ENCODE peak calls at places on chromosomes 1 and 21, in four cellular contexts. One of them, this sample, is unnamed.

GRCh38 chr1:225879521-225880209 is 2.5 kb downstream of the TMEM63A start:
- DNase-seq in GM12891: no peak
- DNase-seq in HL-60: peak
- DNase-seq in GM12878: no peak
- DNase-seq in this sample: peak

GRCh38 chr1:81662913-81663526 is 137.7 kb upstream of the ADGRL2 start:
- DNase-seq in HL-60: no peak
- DNase-seq in GM12878: no peak
- DNase-seq in GM12891: no peak
- DNase-seq in this sample: no peak

GRCh38 chr1:241012708-241013340 is 344.2 kb downstream of the RGS7 start:
- DNase-seq in GM12891: no peak
- DNase-seq in HL-60: no peak
- DNase-seq in GM12878: no peak
- DNase-seq in this sample: no peak

GRCh38 chr1:16076871-16077250 is 3.4 kb upstream of the FAM131C start:
- DNase-seq in GM12878: no peak
- DNase-seq in GM12891: no peak
- DNase-seq in HL-60: no peak
- DNase-seq in this sample: no peak

GRCh38 chr1:41537788-41538351 is 53.4 kb upstream of the EDN2 start:
- DNase-seq in GM12878: no peak
- DNase-seq in GM12891: no peak
- DNase-seq in HL-60: no peak
- DNase-seq in this sample: no peak

GRCh38 chr1:59290173-59290954 is 6.5 kb upstream of the FGGY start:
- DNase-seq in GM12878: no peak
- DNase-seq in HL-60: peak
- DNase-seq in GM12891: peak
- DNase-seq in this sample: peak

GRCh38 chr1:32774950-32775634 is 42.1 kb downstream of the YARS1 start:
- DNase-seq in HL-60: no peak
- DNase-seq in GM12878: no peak
- DNase-seq in GM12891: no peak
- DNase-seq in this sample: no peak

GRCh38 chr1:37120279-37120678 is 86.0 kb upstream of the GRIK3 start:
- DNase-seq in GM12878: no peak
- DNase-seq in GM12891: no peak
- DNase-seq in HL-60: no peak
- DNase-seq in this sample: no peak

GRCh38 chr1:203199002-203199401 is 12.5 kb upstream of the CHI3L1 start:
- DNase-seq in GM12891: no peak
- DNase-seq in HL-60: no peak
- DNase-seq in GM12878: no peak
- DNase-seq in this sample: no peak

GRCh38 chr1:38558476-38559179 is 300.9 kb downstream of the RRAGC start:
- DNase-seq in GM12891: no peak
- DNase-seq in GM12878: peak
- DNase-seq in HL-60: no peak
- DNase-seq in this sample: no peak

GRCh38 chr1:88286716-88287115 is 397.4 kb upstream of the PKN2 start:
- DNase-seq in GM12878: no peak
- DNase-seq in GM12891: no peak
- DNase-seq in HL-60: no peak
- DNase-seq in this sample: no peak

GRCh38 chr1:115189814-115190541 is 100.7 kb upstream of the TSPAN2 start:
- DNase-seq in GM12891: no peak
- DNase-seq in HL-60: no peak
- DNase-seq in GM12878: no peak
- DNase-seq in this sample: no peak
- TF ChIP-seq SPI1 in GM12891: no peak
- TF ChIP-seq SPI1 in HL-60: no peak
- TF ChIP-seq SPI1 in GM12878: no peak
- TF ChIP-seq SPI1 in this sample: no peak

GRCh38 chr21:29939859-29940245 is at the start of gene GRIK1:
- DNase-seq in GM12878: no peak
- DNase-seq in HL-60: no peak
- DNase-seq in GM12891: no peak
- DNase-seq in this sample: peak
- TF ChIP-seq SPI1 in GM12878: no peak
- TF ChIP-seq SPI1 in HL-60: no peak
- TF ChIP-seq SPI1 in GM12891: no peak
- TF ChIP-seq SPI1 in this sample: no peak

DNA sequence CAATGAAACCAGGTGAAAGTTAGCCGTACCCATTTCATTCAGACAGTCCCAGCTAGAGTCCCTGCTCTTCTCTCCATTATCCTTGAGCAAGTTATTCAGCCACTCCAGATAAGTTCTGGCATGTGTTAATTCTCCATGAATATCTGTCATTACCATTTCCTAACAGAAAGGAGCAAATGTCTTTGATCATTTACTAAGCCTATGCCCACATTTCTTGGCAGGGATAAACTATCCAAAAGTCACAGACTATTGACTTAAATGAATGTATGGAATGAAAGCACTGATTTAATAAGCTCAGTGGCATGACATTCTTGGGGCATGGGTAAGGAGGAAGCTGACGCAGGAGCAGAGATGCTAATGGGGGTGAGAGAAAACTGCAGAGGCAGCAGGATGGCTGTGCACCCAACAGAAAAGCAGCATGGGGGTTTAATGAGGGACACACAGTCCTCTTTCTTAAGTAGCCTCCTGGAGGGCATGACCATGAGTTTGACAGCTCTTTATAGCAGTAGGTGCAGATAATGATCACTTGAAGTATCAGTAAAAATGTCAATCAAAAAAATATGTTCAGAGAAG is 17.6 kb upstream of the DHCR24 start:
- DNase-seq in HL-60: no peak
- DNase-seq in GM12878: no peak
- DNase-seq in GM12891: no peak
- DNase-seq in this sample: no peak
- TF ChIP-seq SPI1 in HL-60: no peak
- TF ChIP-seq SPI1 in GM12878: no peak
- TF ChIP-seq SPI1 in GM12891: no peak
- TF ChIP-seq SPI1 in this sample: no peak

GRCh38 chr1:2320001-2320400 is 71.4 kb downstream of the MORN1 start:
- DNase-seq in GM12891: no peak
- DNase-seq in HL-60: no peak
- DNase-seq in GM12878: no peak
- DNase-seq in this sample: no peak
- TF ChIP-seq SPI1 in GM12891: no peak
- TF ChIP-seq SPI1 in HL-60: no peak
- TF ChIP-seq SPI1 in GM12878: no peak
- TF ChIP-seq SPI1 in this sample: no peak

DNA sequence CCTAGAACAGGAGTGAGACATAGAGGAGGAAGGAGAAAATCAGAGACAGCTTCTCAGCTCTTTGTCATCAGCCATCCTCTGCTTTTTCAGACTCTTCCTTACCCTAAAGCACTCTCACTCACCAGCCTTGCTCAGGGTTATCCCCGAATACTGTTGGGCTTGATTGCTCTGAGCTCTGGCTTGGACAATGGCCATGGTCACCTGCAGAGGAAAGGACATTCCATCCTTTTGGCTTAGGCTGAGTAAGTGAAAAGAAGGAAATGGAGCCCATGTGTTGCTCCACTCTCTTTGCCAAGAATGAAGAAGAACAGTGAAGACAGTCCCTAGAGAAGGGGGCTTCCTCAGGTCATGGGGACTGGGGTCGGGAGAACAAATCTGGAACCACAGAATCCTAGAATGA is 2.4 kb downstream of the MTMR11 start:
- DNase-seq in GM12878: no peak
- DNase-seq in GM12891: no peak
- DNase-seq in HL-60: no peak
- DNase-seq in this sample: no peak
- TF ChIP-seq SPI1 in GM12878: no peak
- TF ChIP-seq SPI1 in GM12891: no peak
- TF ChIP-seq SPI1 in HL-60: no peak
- TF ChIP-seq SPI1 in this sample: no peak

GRCh38 chr21:43903451-43904091 is 38.5 kb downstream of the AGPAT3 start:
- DNase-seq in GM12891: no peak
- DNase-seq in HL-60: no peak
- DNase-seq in GM12878: no peak
- DNase-seq in this sample: peak
- TF ChIP-seq SPI1 in GM12891: no peak
- TF ChIP-seq SPI1 in HL-60: no peak
- TF ChIP-seq SPI1 in GM12878: no peak
- TF ChIP-seq SPI1 in this sample: no peak

DNA sequence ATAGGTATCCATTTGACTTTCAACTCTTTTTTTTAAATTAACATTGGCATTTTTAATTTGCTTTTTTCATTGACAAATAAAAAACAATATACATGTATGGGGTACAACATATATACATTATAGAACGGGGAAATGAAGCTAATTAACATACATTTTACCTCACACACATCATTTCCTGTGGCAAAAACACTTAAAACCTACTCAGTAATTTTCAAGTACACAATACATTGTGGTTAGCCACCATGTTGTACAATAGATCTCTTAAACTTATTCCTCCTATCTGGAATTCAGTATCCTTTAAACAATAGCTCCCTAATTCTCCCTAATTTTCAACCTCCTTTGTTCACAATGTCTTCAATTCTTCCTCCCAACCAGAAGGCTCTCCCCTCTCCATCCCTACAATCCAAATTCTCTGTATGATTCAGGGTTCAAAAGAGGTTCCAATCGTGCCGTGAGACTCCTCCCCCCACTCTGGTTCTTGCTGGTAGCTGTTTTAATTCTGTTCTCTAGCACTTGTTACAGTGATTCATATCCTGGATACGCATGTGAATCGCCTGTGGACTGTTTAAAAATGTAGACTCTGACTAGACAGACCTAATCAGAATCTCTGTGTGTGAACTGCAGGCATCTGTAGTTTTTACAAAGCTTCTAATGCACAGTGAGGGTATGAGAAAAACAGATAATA is 87.6 kb upstream of the DUSP10 start:
- DNase-seq in GM12891: no peak
- DNase-seq in HL-60: no peak
- DNase-seq in GM12878: no peak
- DNase-seq in this sample: no peak
- TF ChIP-seq SPI1 in GM12891: no peak
- TF ChIP-seq SPI1 in HL-60: no peak
- TF ChIP-seq SPI1 in GM12878: no peak
- TF ChIP-seq SPI1 in this sample: no peak

GRCh38 chr1:42936309-42937078 is 22.2 kb downstream of the SLC2A1 start:
- DNase-seq in GM12891: no peak
- DNase-seq in HL-60: no peak
- DNase-seq in GM12878: no peak
- DNase-seq in this sample: peak

GRCh38 chr1:42937141-42937696 is 21.4 kb downstream of the SLC2A1 start:
- DNase-seq in GM12878: no peak
- DNase-seq in GM12891: no peak
- DNase-seq in HL-60: peak
- DNase-seq in this sample: peak

GRCh38 chr1:42939216-42939615 is 19.5 kb downstream of the SLC2A1 start:
- DNase-seq in HL-60: no peak
- DNase-seq in GM12878: no peak
- DNase-seq in GM12891: no peak
- DNase-seq in this sample: no peak

GRCh38 chr1:42938596-42939184 is 20.0 kb downstream of the SLC2A1 start:
- DNase-seq in HL-60: no peak
- DNase-seq in GM12891: no peak
- DNase-seq in GM12878: no peak
- DNase-seq in this sample: no peak

GRCh38 chr1:42937836-42938595 is 20.7 kb downstream of the SLC2A1 start:
- DNase-seq in HL-60: peak
- DNase-seq in GM12891: no peak
- DNase-seq in GM12878: no peak
- DNase-seq in this sample: no peak
- TF ChIP-seq SPI1 in HL-60: no peak
- TF ChIP-seq SPI1 in GM12891: peak
- TF ChIP-seq SPI1 in GM12878: no peak
- TF ChIP-seq SPI1 in this sample: no peak